ENCODE peak calls at places on chromosomes 12 and 14, in four cellular contexts. N, A, D and X are unnamed samples. For H3K27me3 and H3K4me1, the result is how much of the 10 kb centered on the place peaks cover.

GRCh38 chr12:81759215-81759991 is at the start of gene PPFIA2:
- DNase-seq in N (peak), A (no peak), D (no peak), X (peak)

GRCh38 chr12:15719230-15719629 is 70.0 kb downstream of the EPS8 start:
- DNase-seq in N (no peak), A (no peak), D (peak), X (no peak)

GRCh38 chr14:33548606-33549005 is 402.3 kb downstream of the EGLN3 start:
- DNase-seq in N (no peak), A (no peak), D (no peak), X (no peak)

GRCh38 chr12:50764116-50764860 is 387 bp downstream of the ATF1 start:
- DNase-seq in N (peak), A (peak), D (no peak), X (peak)

GRCh38 chr12:109763201-109763841 is 49.7 kb downstream of the FAM222A start:
- DNase-seq in N (peak), A (no peak), D (peak), X (peak)

GRCh38 chr12:106161491-106161890 is 22.7 kb upstream of the NUAK1 start:
- DNase-seq in N (no peak), A (no peak), D (no peak), X (no peak)

GRCh38 chr14:103880334-103880985 is 33.1 kb upstream of the PPP1R13B start:
- DNase-seq in N (peak), A (no peak), D (peak), X (no peak)

GRCh38 chr12:24111101-24111500 is 161.6 kb upstream of the SOX5 start:
- DNase-seq in N (peak), A (no peak), D (no peak), X (peak)

GRCh38 chr12:88493651-88494050 is 86.6 kb downstream of the KITLG start:
- DNase-seq in N (peak), A (no peak), D (peak), X (peak)

GRCh38 chr14:20493634-20494033 is 11.7 kb upstream of the RNASE10 start:
- DNase-seq in N (no peak), A (no peak), D (peak), X (no peak)

GRCh38 chr14:65790185-65790815 is 377.8 kb downstream of the FUT8 start:
- DNase-seq in N (no peak), A (no peak), D (no peak), X (no peak)

GRCh38 chr12:75713434-75713833 is 202.0 kb upstream of the KRR1 start:
- DNase-seq in N (no peak), A (no peak), D (no peak), X (no peak)

GRCh38 chr12:6824962-6825381 is 3.2 kb upstream of the P3H3 start:
- DNase-seq in N (peak), A (no peak), D (peak), X (no peak)

GRCh38 chr12:114687269-114687605 is 3.3 kb upstream of the TBX3 start:
- DNase-seq in N (no peak), A (no peak), D (no peak), X (no peak)

GRCh38 chr12:114686421-114687268 is 2.7 kb upstream of the TBX3 start:
- DNase-seq in N (no peak), A (no peak), D (no peak), X (no peak)

GRCh38 chr12:114687802-114688201 is 3.8 kb upstream of the TBX3 start:
- DNase-seq in N (no peak), A (no peak), D (no peak), X (no peak)

GRCh38 chr12:114689075-114689994 is 5.4 kb upstream of the TBX3 start:
- DNase-seq in N (no peak), A (no peak), D (no peak), X (no peak)

DNA sequence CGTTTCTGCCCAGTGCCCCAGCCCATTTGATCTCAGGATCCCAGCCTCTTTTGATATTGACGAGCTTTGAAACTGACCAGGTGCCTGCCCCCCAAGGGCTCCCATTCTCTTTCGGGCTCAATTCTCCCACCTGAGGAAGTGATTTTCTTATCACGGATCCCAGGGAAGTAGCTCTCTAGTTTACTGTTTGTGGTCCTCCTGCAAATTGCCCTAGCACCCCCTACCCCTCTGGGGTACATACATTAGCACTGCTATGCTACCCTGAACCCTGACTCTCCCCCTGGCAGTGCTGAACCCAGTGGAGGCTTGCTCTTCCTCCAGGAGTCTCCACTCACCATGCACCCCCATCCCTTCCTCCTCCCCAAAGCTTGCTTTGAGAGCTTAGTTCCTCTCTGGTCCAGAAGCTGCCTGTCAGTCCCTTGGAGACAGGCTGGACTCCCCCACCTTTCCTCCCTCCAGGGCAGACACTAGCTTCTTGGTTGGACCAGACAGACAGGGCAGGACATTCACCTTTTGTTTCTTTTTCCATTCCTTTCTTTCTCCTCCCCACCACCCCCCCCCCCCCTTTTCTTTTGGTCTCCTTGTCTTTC is 4.4 kb upstream of the TBX3 start:
- DNase-seq in N (no peak), A (no peak), D (no peak), X (no peak)
- H3K27me3 ChIP-seq in N (under half), A (under half), D (under half), X (under half)

DNA sequence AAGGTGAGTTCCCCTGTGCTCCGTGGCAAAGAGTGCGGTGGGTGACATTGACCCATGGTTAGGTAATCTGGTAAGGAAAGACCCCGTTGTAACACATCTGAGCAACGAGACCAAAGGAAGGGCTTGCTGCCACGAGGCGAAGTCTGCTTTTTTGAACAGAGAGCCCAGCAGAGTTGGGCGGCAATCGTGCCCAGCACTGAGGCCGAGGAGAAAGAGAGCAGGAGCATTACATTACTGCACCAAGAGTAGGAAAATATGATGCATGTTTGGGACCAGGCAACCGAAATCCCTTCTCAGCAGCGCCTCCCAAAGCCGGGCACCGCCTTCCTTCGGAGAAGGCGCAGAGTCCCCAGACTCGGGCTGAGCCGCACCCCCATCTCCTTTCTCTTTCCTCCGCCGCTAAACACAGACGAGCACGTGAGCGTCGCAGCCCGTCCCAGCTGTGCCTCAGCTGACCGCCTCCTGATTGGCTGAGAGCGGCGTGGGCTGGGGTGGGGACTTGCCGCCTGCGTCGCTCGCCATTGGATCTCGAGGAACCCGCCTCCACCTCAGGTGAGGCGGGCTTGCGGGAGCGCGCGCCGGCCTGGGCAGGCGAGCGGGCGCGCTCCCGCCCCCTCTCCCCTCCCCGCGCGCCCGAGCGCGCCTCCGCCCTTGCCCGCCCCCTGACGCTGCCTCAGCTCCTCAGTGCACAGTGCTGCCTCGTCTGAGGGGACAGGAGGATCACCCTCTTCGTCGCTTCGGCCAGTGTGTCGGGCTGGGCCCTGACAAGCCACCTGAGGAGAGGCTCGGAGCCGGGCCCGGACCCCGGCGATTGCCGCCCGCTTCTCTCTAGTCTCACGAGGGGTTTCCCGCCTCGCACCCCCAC is at the start of gene HIF1A:
- DNase-seq in N (peak), A (peak), D (peak), X (peak)
- H3K4me1 ChIP-seq in N (under half), A (under half), D (under half), X (under half)

GRCh38 chr12:58931518-58931917 is 11.2 kb upstream of the LRIG3 start:
- DNase-seq in N (no peak), A (no peak), D (no peak), X (no peak)
- TF ChIP-seq CTCF in N (no peak), A (no peak), D (peak), X (peak)

DNA sequence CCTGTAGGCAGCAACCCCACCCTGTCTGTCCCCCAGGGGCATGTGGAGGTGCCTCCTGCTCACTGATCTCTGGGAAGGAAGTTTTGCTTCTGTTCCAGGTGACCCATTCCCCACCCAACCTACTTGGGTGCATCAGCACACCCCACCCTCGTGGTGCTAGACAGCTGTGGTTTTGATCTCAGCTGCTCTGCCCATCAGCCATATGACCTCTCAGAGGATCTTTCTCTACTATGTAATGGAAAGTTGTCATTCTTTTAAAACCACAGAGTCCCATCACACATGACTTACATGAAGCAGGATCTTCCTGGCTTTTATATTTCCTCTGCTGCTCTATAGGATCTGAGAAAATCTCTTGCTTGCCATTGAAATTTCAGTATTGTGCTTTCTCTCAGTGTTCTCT is 13.5 kb upstream of the KRT82 start:
- DNase-seq in N (peak), A (no peak), D (no peak), X (peak)
- H3K27me3 ChIP-seq in N (under half), A (under half), D (under half), X (under half)

GRCh38 chr12:116628989-116629388 is 69.8 kb downstream of the MAP1LC3B2 start:
- DNase-seq in N (no peak), A (no peak), D (no peak), X (no peak)

GRCh38 chr12:116629451-116629850 is 70.3 kb downstream of the MAP1LC3B2 start:
- DNase-seq in N (no peak), A (no peak), D (no peak), X (no peak)

GRCh38 chr12:116626153-116626552 is 67.0 kb downstream of the MAP1LC3B2 start:
- DNase-seq in N (no peak), A (no peak), D (no peak), X (no peak)

GRCh38 chr12:116630762-116631161 is 71.6 kb downstream of the MAP1LC3B2 start:
- DNase-seq in N (no peak), A (no peak), D (no peak), X (no peak)

GRCh38 chr12:116628450-116628793 is 69.2 kb downstream of the MAP1LC3B2 start:
- DNase-seq in N (no peak), A (no peak), D (no peak), X (no peak)
- H3K4me1 ChIP-seq in N (under half), A (under half), D (under half), X (under half)